ENCODE peak calls at places on chromosomes 6 and 20, in eight cellular contexts. One of them, this sample, is unnamed.

GRCh38 chr6:18155273-18155863 is at the start of gene KDM1B:
- DNase-seq in effector CD4-positive, alpha-beta T cell: peak
- DNase-seq in fibroblast of gingiva: peak
- DNase-seq in NCI-H2171 treated with DMSO at 0.1 percent for 48 hours: peak
- DNase-seq in activated CD4-positive, alpha-beta T cell treated with anti-CD3 and anti-CD28 coated beads for 36 hours: peak
- DNase-seq in GM04504: peak
- DNase-seq in activated CD8-positive, alpha-beta memory T cell treated with anti-CD3 and anti-CD28 coated beads for 4 hours: peak
- DNase-seq in NCI-H187 treated with DMSO at 0.1 percent for 48 hours: peak
- DNase-seq in this sample: peak

GRCh38 chr6:6927437-6928361 is 180.1 kb upstream of the RREB1 start:
- DNase-seq in effector CD4-positive, alpha-beta T cell: no peak
- DNase-seq in fibroblast of gingiva: no peak
- DNase-seq in NCI-H2171 treated with DMSO at 0.1 percent for 48 hours: no peak
- DNase-seq in activated CD4-positive, alpha-beta T cell treated with anti-CD3 and anti-CD28 coated beads for 36 hours: no peak
- DNase-seq in GM04504: no peak
- DNase-seq in activated CD8-positive, alpha-beta memory T cell treated with anti-CD3 and anti-CD28 coated beads for 4 hours: no peak
- DNase-seq in NCI-H187 treated with DMSO at 0.1 percent for 48 hours: no peak
- DNase-seq in this sample: no peak

GRCh38 chr20:58054744-58055373 is 173.6 kb downstream of the ANKRD60 start:
- DNase-seq in effector CD4-positive, alpha-beta T cell: no peak
- DNase-seq in fibroblast of gingiva: no peak
- DNase-seq in NCI-H2171 treated with DMSO at 0.1 percent for 48 hours: no peak
- DNase-seq in activated CD4-positive, alpha-beta T cell treated with anti-CD3 and anti-CD28 coated beads for 36 hours: no peak
- DNase-seq in GM04504: no peak
- DNase-seq in activated CD8-positive, alpha-beta memory T cell treated with anti-CD3 and anti-CD28 coated beads for 4 hours: no peak
- DNase-seq in NCI-H187 treated with DMSO at 0.1 percent for 48 hours: no peak
- DNase-seq in this sample: no peak

GRCh38 chr6:84892666-84893065 is 128.3 kb upstream of the TBX18 start:
- DNase-seq in effector CD4-positive, alpha-beta T cell: no peak
- DNase-seq in fibroblast of gingiva: peak
- DNase-seq in NCI-H2171 treated with DMSO at 0.1 percent for 48 hours: no peak
- DNase-seq in activated CD4-positive, alpha-beta T cell treated with anti-CD3 and anti-CD28 coated beads for 36 hours: no peak
- DNase-seq in GM04504: no peak
- DNase-seq in activated CD8-positive, alpha-beta memory T cell treated with anti-CD3 and anti-CD28 coated beads for 4 hours: no peak
- DNase-seq in NCI-H187 treated with DMSO at 0.1 percent for 48 hours: no peak
- DNase-seq in this sample: no peak

GRCh38 chr6:168318579-168319278 is 848 bp downstream of the DACT2 start:
- DNase-seq in effector CD4-positive, alpha-beta T cell: no peak
- DNase-seq in fibroblast of gingiva: no peak
- DNase-seq in NCI-H2171 treated with DMSO at 0.1 percent for 48 hours: no peak
- DNase-seq in activated CD4-positive, alpha-beta T cell treated with anti-CD3 and anti-CD28 coated beads for 36 hours: no peak
- DNase-seq in GM04504: no peak
- DNase-seq in activated CD8-positive, alpha-beta memory T cell treated with anti-CD3 and anti-CD28 coated beads for 4 hours: no peak
- DNase-seq in NCI-H187 treated with DMSO at 0.1 percent for 48 hours: no peak
- DNase-seq in this sample: no peak

GRCh38 chr6:53128842-53129241 is 19.8 kb downstream of the GCM1 start:
- DNase-seq in effector CD4-positive, alpha-beta T cell: no peak
- DNase-seq in fibroblast of gingiva: no peak
- DNase-seq in NCI-H2171 treated with DMSO at 0.1 percent for 48 hours: no peak
- DNase-seq in activated CD4-positive, alpha-beta T cell treated with anti-CD3 and anti-CD28 coated beads for 36 hours: no peak
- DNase-seq in GM04504: no peak
- DNase-seq in activated CD8-positive, alpha-beta memory T cell treated with anti-CD3 and anti-CD28 coated beads for 4 hours: no peak
- DNase-seq in NCI-H187 treated with DMSO at 0.1 percent for 48 hours: no peak
- DNase-seq in this sample: no peak

GRCh38 chr6:163897030-163897429 is 482.5 kb downstream of the QKI start:
- DNase-seq in effector CD4-positive, alpha-beta T cell: no peak
- DNase-seq in fibroblast of gingiva: peak
- DNase-seq in NCI-H2171 treated with DMSO at 0.1 percent for 48 hours: no peak
- DNase-seq in activated CD4-positive, alpha-beta T cell treated with anti-CD3 and anti-CD28 coated beads for 36 hours: no peak
- DNase-seq in GM04504: peak
- DNase-seq in activated CD8-positive, alpha-beta memory T cell treated with anti-CD3 and anti-CD28 coated beads for 4 hours: no peak
- DNase-seq in NCI-H187 treated with DMSO at 0.1 percent for 48 hours: no peak
- DNase-seq in this sample: no peak

GRCh38 chr6:121285041-121285440 is 49.2 kb downstream of the TBC1D32 start:
- DNase-seq in effector CD4-positive, alpha-beta T cell: no peak
- DNase-seq in fibroblast of gingiva: peak
- DNase-seq in NCI-H2171 treated with DMSO at 0.1 percent for 48 hours: no peak
- DNase-seq in activated CD4-positive, alpha-beta T cell treated with anti-CD3 and anti-CD28 coated beads for 36 hours: no peak
- DNase-seq in GM04504: peak
- DNase-seq in activated CD8-positive, alpha-beta memory T cell treated with anti-CD3 and anti-CD28 coated beads for 4 hours: no peak
- DNase-seq in NCI-H187 treated with DMSO at 0.1 percent for 48 hours: no peak
- DNase-seq in this sample: no peak

This sample was measured in COLO829.